ENCODE peak calls at places on chromosome 18, in ten cellular contexts. E is left ventricle myocardium inferior, O is psoas muscle, K is brain microvascular endothelial cell, D is PC-3, L is GM12878, Q is SK-N-SH, J is uterus, A is fibroblast of lung, C is suprapubic skin. I is an unnamed sample.

GRCh38 chr18:47247036-47247832 is 4.2 kb downstream of the SKOR2 start:
- DNase-seq in E (no peak), O (no peak), K (no peak), D (no peak), L (no peak), Q (peak; percentile 90), J (no peak), A (no peak), C (no peak), I (no peak)

GRCh38 chr18:48675330-48675761 is 136.5 kb downstream of the CTIF start:
- DNase-seq in E (peak; percentile 89), O (peak; percentile 93), K (peak; percentile 82), D (peak; percentile 67), L (peak; percentile 51), Q (peak; percentile 90), J (peak; percentile 87), A (peak; percentile 81), C (peak; percentile 92), I (peak; percentile 45)

GRCh38 chr18:13813271-13813849 is 10.6 kb upstream of the MC5R start:
- DNase-seq in E (peak; percentile 38), O (no peak), K (peak; percentile 61), D (peak; percentile 83), L (no peak), Q (peak; percentile 77), J (peak; percentile 49), A (peak; percentile 62), C (no peak), I (no peak)

GRCh38 chr18:11245889-11246288 is 96.5 kb upstream of the PIEZO2 start:
- DNase-seq in E (no peak), O (no peak), K (no peak), D (no peak), L (no peak), Q (no peak), J (no peak), A (peak; percentile 36), C (no peak), I (no peak)

GRCh38 chr18:35337256-35337655 is 7.0 kb downstream of the ZNF24 start:
- DNase-seq in E (no peak), O (no peak), K (no peak), D (no peak), L (no peak), Q (no peak), J (no peak), A (no peak), C (no peak), I (no peak)

GRCh38 chr18:68660355-68661183 is 54.3 kb downstream of the TMX3 start:
- DNase-seq in E (no peak), O (no peak), K (peak; percentile 7), D (peak; percentile 69), L (no peak), Q (peak; percentile 14), J (no peak), A (peak; percentile 80), C (no peak), I (peak; percentile 1)

GRCh38 chr18:50268022-50268747 is 1.9 kb upstream of the CFAP53 start:
- DNase-seq in E (peak; percentile 89), O (peak; percentile 88), K (peak; percentile 77), D (no peak), L (peak; percentile 62), Q (peak; percentile 51), J (peak; percentile 71), A (peak; percentile 52), C (no peak), I (no peak)

GRCh38 chr18:68623342-68623741 is 91.6 kb downstream of the TMX3 start:
- DNase-seq in E (no peak), O (no peak), K (peak; percentile 64), D (peak; percentile 78), L (no peak), Q (peak; percentile 72), J (peak; percentile 20), A (peak; percentile 89), C (no peak), I (peak; percentile 18)

GRCh38 chr18:79964330-79965118 is at the start of gene HSBP1L1:
- DNase-seq in E (peak; percentile 70), O (peak; percentile 83), K (no peak), D (peak; percentile 85), L (no peak), Q (peak; percentile 85), J (peak; percentile 63), A (peak; percentile 26), C (no peak), I (no peak)

GRCh38 chr18:79962311-79962710 is 2.1 kb upstream of the HSBP1L1 start:
- DNase-seq in E (no peak), O (no peak), K (peak; percentile 41), D (peak; percentile 87), L (no peak), Q (no peak), J (no peak), A (no peak), C (no peak), I (no peak)

GRCh38 chr18:79962835-79963657 is 1.4 kb upstream of the HSBP1L1 start:
- DNase-seq in E (no peak), O (no peak), K (no peak), D (peak; percentile 71), L (peak; percentile 84), Q (no peak), J (no peak), A (no peak), C (no peak), I (no peak)

GRCh38 chr18:79963658-79964329 is 649 bp upstream of the HSBP1L1 start:
- DNase-seq in E (no peak), O (no peak), K (no peak), D (no peak), L (no peak), Q (no peak), J (no peak), A (no peak), C (no peak), I (no peak)

DNA sequence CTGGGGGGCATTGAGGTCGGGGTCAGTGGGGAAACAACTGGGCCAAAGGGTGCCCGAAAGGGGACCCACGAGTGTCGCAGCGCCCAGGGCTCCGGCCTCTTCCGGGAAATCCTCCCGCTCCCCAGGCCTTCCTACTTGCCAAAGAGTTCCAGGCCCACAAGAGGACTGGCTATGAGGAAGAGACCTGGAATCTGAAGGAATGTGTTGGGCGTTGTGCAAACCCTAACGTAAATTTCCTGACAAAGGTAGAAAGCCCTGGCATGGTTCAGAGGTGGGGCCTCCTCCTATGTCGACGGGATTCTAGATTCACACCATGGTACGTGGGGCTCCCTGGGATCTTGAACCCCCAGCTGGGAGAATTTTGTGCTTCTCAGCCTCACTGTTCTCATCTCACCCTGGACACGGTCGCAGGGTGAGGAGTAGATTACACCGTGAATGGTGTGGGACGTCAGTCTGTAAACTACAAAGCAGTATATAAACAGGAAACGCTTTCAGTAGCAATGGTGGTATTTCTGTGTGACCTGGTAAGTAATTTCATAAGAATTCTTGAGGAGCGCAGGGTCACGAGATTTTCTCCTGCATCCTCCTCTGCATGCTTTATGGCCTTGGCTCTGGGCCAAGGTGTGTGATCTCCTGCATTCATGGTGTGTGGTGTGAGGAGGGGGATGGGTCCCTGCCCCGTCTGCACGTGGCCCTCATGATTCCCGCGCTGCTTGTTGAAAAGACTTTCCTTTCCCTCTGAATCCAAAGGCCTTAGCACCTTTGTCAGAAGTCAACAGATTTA is 868 bp downstream of the HSBP1L1 start:
- DNase-seq in E (no peak), O (no peak), K (peak; percentile 61), D (peak; percentile 72), L (no peak), Q (peak; percentile 58), J (peak; percentile 66), A (peak; percentile 76), C (no peak), I (no peak)
- TF ChIP-seq CTCF in E (no peak), O (no peak), K (no peak), D (no peak), L (no peak), Q (no peak), J (no peak), A (no peak), C (no peak), I (no peak)

DNA sequence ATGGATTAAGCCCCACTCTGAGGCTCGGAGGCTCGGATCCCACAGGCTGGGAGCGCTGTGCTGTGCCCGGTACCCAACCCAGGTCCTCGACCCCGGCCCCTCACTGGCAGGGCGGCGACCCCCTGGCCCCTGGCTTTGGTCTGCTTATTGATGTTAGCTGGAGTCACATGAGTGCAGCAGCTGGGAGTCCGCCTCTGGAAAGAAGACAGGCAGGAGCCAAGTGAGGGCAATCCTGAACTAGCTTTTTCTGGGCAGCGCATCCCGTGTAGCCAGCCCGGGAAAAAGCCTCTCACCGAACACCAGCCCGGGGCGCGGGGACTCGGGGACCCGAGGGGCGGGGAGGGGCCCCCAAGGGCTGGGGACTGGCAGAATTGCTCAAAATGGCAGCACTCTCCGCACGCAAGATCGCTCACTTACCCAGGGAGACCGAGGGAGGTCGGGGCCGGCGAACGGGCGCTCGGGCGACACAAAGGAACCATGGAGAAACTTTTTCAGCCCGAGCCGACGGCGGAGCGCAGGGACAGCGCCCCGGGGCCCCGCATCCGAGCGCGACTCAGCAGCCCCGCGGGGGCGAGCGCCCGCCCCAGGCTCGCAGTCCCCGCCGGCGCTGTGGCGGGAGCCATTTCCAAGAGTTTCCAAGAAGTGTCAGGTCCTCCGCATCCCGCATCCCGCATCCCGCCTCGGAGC is 566 bp downstream of the TMEM200C start:
- DNase-seq in E (peak; percentile 12), O (peak; percentile 48), K (no peak), D (no peak), L (no peak), Q (peak; percentile 73), J (no peak), A (peak; percentile 12), C (no peak), I (no peak)
- H3K4me3 ChIP-seq in E (peak overlapping the region; percentile 64), O (peak overlapping the region; percentile 54), K (peak overlapping the region; percentile 57), D (peak overlapping the region; percentile 67), L (no peak overlapping the region), Q (no peak overlapping the region), J (peak overlapping the region; percentile 46), A (peak overlapping the region; percentile 42), C (peak overlapping the region; percentile 56), I (peak overlapping the region; percentile 46)

GRCh38 chr18:36382151-36382550 is 84.6 kb downstream of the FHOD3 start:
- DNase-seq in E (no peak), O (no peak), K (no peak), D (no peak), L (no peak), Q (no peak), J (no peak), A (no peak), C (no peak), I (no peak)
- H3K27me3 ChIP-seq in E (no peaks in the 10 kb centered on the region), O (no peaks in the 10 kb centered on the region), K (no peaks in the 10 kb centered on the region), D (no peaks in the 10 kb centered on the region), L (no peaks in the 10 kb centered on the region), Q (no peaks in the 10 kb centered on the region), J (no peaks in the 10 kb centered on the region), A (no peaks in the 10 kb centered on the region), C (no peaks in the 10 kb centered on the region), I (no peaks in the 10 kb centered on the region)

DNA sequence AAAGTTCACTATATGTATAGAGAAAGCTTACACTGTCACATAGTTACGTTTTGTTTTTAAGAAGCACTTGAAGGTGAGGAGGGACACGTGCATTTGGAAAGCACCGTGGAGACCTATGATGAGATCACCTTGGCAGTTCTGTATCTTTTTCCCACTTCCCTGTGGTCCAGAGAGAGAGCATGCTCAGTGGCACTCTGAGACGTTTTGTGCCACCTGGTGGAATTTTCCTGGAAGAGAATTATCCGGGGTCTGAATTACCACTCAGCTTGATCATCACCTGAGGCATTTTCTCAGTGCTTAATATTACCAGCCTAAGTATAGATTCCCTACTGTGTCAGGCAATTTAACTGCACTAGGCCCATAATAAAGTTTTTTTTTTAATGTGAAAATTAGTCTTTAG is 469.4 kb upstream of the SMIM21 start:
- DNase-seq in E (no peak), O (no peak), K (no peak), D (peak; percentile 46), L (no peak), Q (peak; percentile 64), J (no peak), A (no peak), C (no peak), I (no peak)
- TF ChIP-seq CTCF in E (no peak), O (no peak), K (no peak), D (peak; percentile 44), L (no peak), Q (no peak), J (no peak), A (no peak), C (no peak), I (peak; percentile 25)

GRCh38 chr18:45775241-45775676 is 50.2 kb upstream of the SIGLEC15 start:
- DNase-seq in E (peak; percentile 80), O (peak; percentile 81), K (peak; percentile 45), D (no peak), L (no peak), Q (peak; percentile 55), J (peak; percentile 63), A (peak; percentile 91), C (peak; percentile 87), I (no peak)
- H3K4me3 ChIP-seq in E (peak overlapping the region; percentile 73), O (peak overlapping the region; percentile 70), K (peak overlapping the region; percentile 58), D (no peak overlapping the region), L (peak overlapping the region; percentile 38), Q (no peak overlapping the region), J (peak overlapping the region; percentile 58), A (peak overlapping the region; percentile 68), C (peak overlapping the region; percentile 70), I (peak overlapping the region; percentile 47)

I was measured in kidney epithelial cell.